ENCODE peak calls at places on chromosome 17, in four cellular contexts. N is activated naive CD4-positive, alpha-beta T cell treated with anti-CD3 and anti-CD28 coated beads, Interleukin-2, amount 50 U/mL, for 72 hours; W is naive thymus-derived CD8-positive, alpha-beta T cell; Q is stimulated activated naive CD8-positive, alpha-beta T cell treated with anti-CD3 and anti-CD28 coated beads, Interleukin-15, Interleukin-2, amounts not matched to agents 100 U/mL and 50 U/mL, for 24 hours. B is an unnamed sample.

GRCh38 chr17:52709724-52710123 is 551.2 kb upstream of the CA10 start:
- ATAC-seq in Q (no peak), N (no peak), W (no peak), B (no peak)

GRCh38 chr17:39794249-39794970 is 56.7 kb downstream of the GRB7 start:
- ATAC-seq in W (peak; percentile 79), N (peak; percentile 15), Q (peak; percentile 37), B (peak; percentile 69)

GRCh38 chr17:78923660-78924453 is 1.3 kb downstream of the TIMP2 start:
- ATAC-seq in W (peak; percentile 63), Q (peak; percentile 51), N (peak; percentile 74), B (peak; percentile 77)

GRCh38 chr17:78360371-78361226 is 722 bp upstream of the SOCS3 start:
- ATAC-seq in N (peak; percentile 58), W (peak; percentile 15), Q (peak; percentile 40), B (peak; percentile 63)

GRCh38 chr17:64529221-64529620 is 22.4 kb downstream of the CEP95 start:
- ATAC-seq in Q (no peak), W (no peak), N (no peak), B (no peak)

GRCh38 chr17:9465216-9465921 is 110.3 kb downstream of the STX8 start:
- ATAC-seq in W (no peak), Q (no peak), N (no peak), B (peak; percentile 87)

GRCh38 chr17:62824290-62825135 is 16.4 kb upstream of the MARCHF10 start:
- ATAC-seq in Q (no peak), N (no peak), W (no peak), B (peak; percentile 86)

GRCh38 chr17:38761612-38762011 is 9.1 kb downstream of the PSMB3 start:
- ATAC-seq in N (peak; percentile 46), Q (peak; percentile 32), W (peak; percentile 43), B (no peak)

GRCh38 chr17:32264823-32265191 is 825 bp upstream of the RHBDL3 start:
- ATAC-seq in N (no peak), W (no peak), Q (no peak), B (no peak)

GRCh38 chr17:41538565-41538991 is 10.5 kb upstream of the KRT19 start:
- ATAC-seq in Q (no peak), N (no peak), W (no peak), B (peak; percentile 19)

GRCh38 chr17:48564200-48565023 is 13.7 kb downstream of the HOXB4 start:
- ATAC-seq in W (peak; percentile 27), Q (no peak), N (no peak), B (peak; percentile 27)

GRCh38 chr17:9144502-9145233 is 123.4 kb downstream of the NTN1 start:
- ATAC-seq in N (no peak), W (no peak), Q (no peak), B (no peak)

GRCh38 chr17:46117850-46118696 is 75.2 kb downstream of the KANSL1 start:
- ATAC-seq in Q (no peak), W (no peak), N (no peak), B (no peak)

GRCh38 chr17:78257810-78258322 is 26.4 kb downstream of the TMEM235 start:
- ATAC-seq in W (peak; percentile 9), Q (no peak), N (peak; percentile 30), B (no peak)

GRCh38 chr17:48127371-48128051 is 19.9 kb downstream of the SNX11 start:
- ATAC-seq in N (no peak), W (no peak), Q (no peak), B (peak; percentile 96)

GRCh38 chr17:27370776-27371175 is 76.9 kb downstream of the WSB1 start:
- ATAC-seq in Q (no peak), N (no peak), W (no peak), B (no peak)

GRCh38 chr17:64781394-64781793 is 119.3 kb upstream of the SMURF2 start:
- ATAC-seq in Q (no peak), W (peak; percentile 40), N (peak; percentile 54), B (peak; percentile 25)

GRCh38 chr17:9541718-9542117 is 33.9 kb downstream of the STX8 start:
- ATAC-seq in W (no peak), N (no peak), Q (peak; percentile 28), B (no peak)

GRCh38 chr17:67779098-67779672 is 46.1 kb upstream of the BPTF start:
- ATAC-seq in W (peak; percentile 50), Q (peak; percentile 71), N (peak; percentile 81), B (peak; percentile 60)

GRCh38 chr17:2283302-2283701 is 20.3 kb downstream of the SMG6 start:
- ATAC-seq in N (peak; percentile 37), Q (no peak), W (no peak), B (peak; percentile 14)

GRCh38 chr17:16915752-16916556 is 56.0 kb downstream of the TNFRSF13B start:
- ATAC-seq in Q (no peak), N (peak; percentile 53), W (no peak), B (peak; percentile 36)

GRCh38 chr17:1907216-1907631 is 77.4 kb downstream of the RPA1 start:
- ATAC-seq in N (no peak), W (no peak), Q (no peak), B (peak; percentile 53)

GRCh38 chr17:39722965-39723848 is 7.1 kb downstream of the MIEN1 start:
- ATAC-seq in Q (no peak), W (peak; percentile 35), N (peak; percentile 28), B (peak; percentile 69)

GRCh38 chr17:65261682-65262636 is 124.8 kb downstream of the RGS9 start:
- ATAC-seq in Q (peak; percentile 72), W (peak; percentile 50), N (peak; percentile 59), B (no peak)

GRCh38 chr17:80291260-80291659 is 30.6 kb downstream of the RNF213 start:
- ATAC-seq in N (no peak), Q (no peak), W (no peak), B (no peak)

GRCh38 chr17:56866496-56866895 is 32.5 kb downstream of the DGKE start:
- ATAC-seq in Q (no peak), N (no peak), W (peak; percentile 48), B (no peak)

GRCh38 chr17:76695059-76695892 is 15.5 kb downstream of the MXRA7 start:
- ATAC-seq in N (no peak), W (no peak), Q (no peak), B (no peak)